ENCODE peak calls at places on chromosome 11, in seven cellular contexts. Q is Peyer's patch, U is LNCaP clone FGC, D is AG04450, J is mesendoderm, F is AG10803, W is cardiac fibroblast. V is an unnamed sample.

GRCh38 chr11:33655842-33656600 is 44.6 kb downstream of the C11orf91 start:
- DNase-seq in Q (no peak), U (no peak), D (no peak), J (no peak), F (no peak), W (no peak), V (no peak)

GRCh38 chr11:10680956-10681487 is 12.5 kb downstream of the IRAG1 start:
- DNase-seq in Q (no peak), U (no peak), D (no peak), J (no peak), F (no peak), W (no peak), V (no peak)

GRCh38 chr11:82225930-82226329 is 507.7 kb downstream of the FAM181B start:
- DNase-seq in Q (no peak), U (no peak), D (no peak), J (peak; percentile 47), F (no peak), W (no peak), V (no peak)

GRCh38 chr11:120217941-120218694 is 7.3 kb downstream of the OAF start:
- DNase-seq in Q (no peak), U (no peak), D (no peak), J (no peak), F (no peak), W (no peak), V (no peak)

GRCh38 chr11:105910095-105910715 is 111.8 kb downstream of the MSANTD4 start:
- DNase-seq in Q (no peak), U (no peak), D (peak; percentile 16), J (no peak), F (no peak), W (peak; percentile 34), V (peak; percentile 49)

GRCh38 chr11:37849731-37850130 is 1251.7 kb upstream of the RAG2 start:
- DNase-seq in Q (no peak), U (no peak), D (no peak), J (no peak), F (no peak), W (no peak), V (peak; percentile 79)

GRCh38 chr11:90204832-90205646 is 17.8 kb downstream of the CHORDC1 start:
- DNase-seq in Q (no peak), U (no peak), D (peak; percentile 23), J (peak; percentile 63), F (peak; percentile 67), W (peak; percentile 77), V (peak; percentile 83)

GRCh38 chr11:76656571-76657081 is 13.9 kb downstream of the LRRC32 start:
- DNase-seq in Q (peak; percentile 44), U (no peak), D (no peak), J (no peak), F (no peak), W (no peak), V (no peak)

GRCh38 chr11:73189315-73189714 is 28.8 kb upstream of the P2RY2 start:
- DNase-seq in Q (no peak), U (no peak), D (no peak), J (no peak), F (no peak), W (no peak), V (no peak)

GRCh38 chr11:30917859-30918478 is 331.8 kb upstream of the MPPED2 start:
- DNase-seq in Q (no peak), U (peak; percentile 2), D (peak; percentile 4), J (peak; percentile 63), F (peak; percentile 58), W (peak; percentile 69), V (peak; percentile 78)

GRCh38 chr11:134412508-134413333 is 679 bp upstream of the B3GAT1 start:
- DNase-seq in Q (peak; percentile 49), U (no peak), D (no peak), J (peak; percentile 39), F (no peak), W (no peak), V (peak; percentile 1)

GRCh38 chr11:134667505-134667904 is 255.5 kb upstream of the B3GAT1 start:
- DNase-seq in Q (no peak), U (no peak), D (no peak), J (no peak), F (no peak), W (no peak), V (no peak)

GRCh38 chr11:13215157-13215556 is 62.4 kb upstream of the BMAL1 start:
- DNase-seq in Q (no peak), U (no peak), D (peak; percentile 57), J (no peak), F (peak; percentile 71), W (peak; percentile 83), V (peak; percentile 55)

GRCh38 chr11:131658952-131659351 is 288.5 kb downstream of the NTM start:
- DNase-seq in Q (no peak), U (no peak), D (no peak), J (no peak), F (no peak), W (no peak), V (no peak)

GRCh38 chr11:111635706-111636045 is 33.4 kb downstream of the SIK2 start:
- DNase-seq in Q (no peak), U (no peak), D (peak; percentile 29), J (no peak), F (peak; percentile 76), W (peak; percentile 63), V (peak; percentile 71)

GRCh38 chr11:68411501-68411991 is 49.0 kb upstream of the PPP6R3 start:
- DNase-seq in Q (peak; percentile 82), U (no peak), D (no peak), J (no peak), F (no peak), W (no peak), V (no peak)

GRCh38 chr11:117443269-117444186 is 115.9 kb downstream of the CEP164 start:
- DNase-seq in Q (peak; percentile 69), U (no peak), D (no peak), J (peak; percentile 82), F (peak; percentile 27), W (peak; percentile 32), V (peak; percentile 22)

GRCh38 chr11:41459602-41460405 is at the start of gene LRRC4C:
- DNase-seq in Q (no peak), U (no peak), D (no peak), J (no peak), F (no peak), W (no peak), V (no peak)
- H3K4me3 ChIP-seq in Q (no peak within 1 kb of the TSS), U (no peak within 1 kb of the TSS), D (no peak within 1 kb of the TSS), J (no peak within 1 kb of the TSS), F (no peak within 1 kb of the TSS), W (no peak within 1 kb of the TSS), V (no peak within 1 kb of the TSS)

GRCh38 chr11:121292503-121293275 is at the start of gene SC5D:
- DNase-seq in Q (peak; percentile 97), U (peak; percentile 78), D (peak; percentile 73), J (peak; percentile 98), F (peak; percentile 91), W (peak; percentile 92), V (peak; percentile 98)

GRCh38 chr11:121293276-121293569 is 652 bp downstream of the SC5D start:
- DNase-seq in Q (no peak), U (no peak), D (no peak), J (no peak), F (no peak), W (peak; percentile 54), V (no peak)

GRCh38 chr11:121297872-121298271 is 5.3 kb downstream of the SC5D start:
- DNase-seq in Q (no peak), U (no peak), D (no peak), J (no peak), F (no peak), W (no peak), V (no peak)

GRCh38 chr11:121298770-121299169 is 6.2 kb downstream of the SC5D start:
- DNase-seq in Q (no peak), U (no peak), D (no peak), J (peak; percentile 90), F (no peak), W (no peak), V (no peak)

DNA sequence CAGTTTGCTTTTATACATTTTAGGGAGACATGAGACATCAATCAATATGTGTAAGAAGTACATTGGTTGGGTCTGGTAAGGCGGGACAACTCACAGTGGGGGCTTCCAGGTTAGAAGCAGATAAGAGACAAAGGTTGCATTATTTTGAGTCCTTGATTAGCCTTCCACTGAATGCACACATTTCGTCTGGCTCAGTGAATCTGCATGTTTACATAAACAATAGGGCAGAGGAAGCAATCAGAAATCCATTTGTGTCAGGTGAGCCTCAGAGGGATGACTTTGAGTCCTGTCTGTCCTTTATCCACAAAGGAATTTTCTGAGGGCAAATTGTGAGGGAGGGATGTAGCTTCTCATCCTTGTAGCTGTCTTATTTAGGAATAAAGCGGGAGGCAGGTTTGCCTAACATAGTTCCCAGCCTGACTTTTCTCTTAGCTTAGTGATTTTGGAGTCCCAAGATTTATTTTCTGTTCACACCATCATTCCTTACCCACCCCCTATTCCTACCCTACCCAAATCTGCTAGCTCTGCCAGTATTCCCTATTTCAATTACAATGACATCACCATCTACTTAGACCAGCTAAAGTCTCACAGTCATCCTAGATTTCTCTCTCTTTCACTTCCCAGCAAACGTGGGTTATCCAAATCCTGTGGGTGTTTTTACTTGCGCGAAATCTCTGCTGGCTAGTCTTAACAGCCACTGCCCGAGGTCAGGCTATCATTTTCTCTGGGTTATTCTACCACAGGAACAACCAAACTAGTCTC is 2.9 kb downstream of the SC5D start:
- DNase-seq in Q (no peak), U (no peak), D (no peak), J (peak; percentile 44), F (no peak), W (no peak), V (no peak)
- H3K4me3 ChIP-seq in Q (no peak overlapping the region), U (no peak overlapping the region), D (no peak overlapping the region), J (no peak overlapping the region), F (no peak overlapping the region), W (no peak overlapping the region), V (no peak overlapping the region)

GRCh38 chr11:47553417-47553746 is 450 bp upstream of the CELF1 start:
- DNase-seq in Q (no peak), U (no peak), D (no peak), J (no peak), F (peak; percentile 35), W (no peak), V (no peak)

GRCh38 chr11:47552086-47552580 is 799 bp downstream of the CELF1 start:
- DNase-seq in Q (no peak), U (no peak), D (no peak), J (peak; percentile 85), F (peak; percentile 71), W (peak; percentile 60), V (peak; percentile 74)

GRCh38 chr11:47552581-47553416 is at the start of gene CELF1:
- DNase-seq in Q (peak; percentile 95), U (no peak), D (peak; percentile 53), J (peak; percentile 95), F (peak; percentile 87), W (peak; percentile 85), V (peak; percentile 98)

GRCh38 chr11:47550288-47551052 is 2.5 kb downstream of the CELF1 start:
- DNase-seq in Q (no peak), U (no peak), D (no peak), J (no peak), F (peak; percentile 44), W (peak; percentile 48), V (peak; percentile 42)

GRCh38 chr11:47551086-47551485 is 1.8 kb downstream of the CELF1 start:
- DNase-seq in Q (no peak), U (no peak), D (no peak), J (peak; percentile 73), F (peak; percentile 44), W (peak; percentile 44), V (peak; percentile 48)
- H3K4me3 ChIP-seq in Q (no peak overlapping the region), U (peak overlapping the region; percentile 84), D (peak overlapping the region; percentile 99), J (no peak overlapping the region), F (peak overlapping the region; percentile 98), W (no peak overlapping the region), V (peak overlapping the region; percentile 92)

DNA sequence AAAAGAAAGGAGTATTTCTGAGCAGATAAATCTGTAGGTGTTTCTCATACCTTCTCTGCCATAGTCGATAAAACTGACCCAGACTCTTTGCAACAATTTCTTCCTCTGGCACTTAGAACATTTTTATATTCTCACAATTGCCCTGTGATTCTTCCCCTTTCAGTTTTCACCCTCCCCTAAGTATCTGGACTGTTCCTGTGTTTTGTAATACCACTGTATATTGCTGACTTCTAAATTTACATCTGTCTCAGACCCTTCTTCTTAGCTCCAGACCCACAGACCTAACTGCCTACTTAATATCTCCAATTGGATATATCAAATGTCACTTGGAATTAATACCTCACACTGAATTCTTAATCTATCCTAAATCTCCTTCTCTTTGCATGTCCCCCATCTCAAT is 133.4 kb upstream of the DDI1 start:
- DNase-seq in Q (no peak), U (no peak), D (no peak), J (no peak), F (no peak), W (no peak), V (no peak)
- H3K4me3 ChIP-seq in Q (no peak overlapping the region), U (no peak overlapping the region), D (no peak overlapping the region), J (no peak overlapping the region), F (no peak overlapping the region), W (no peak overlapping the region), V (no peak overlapping the region)